ENCODE peak calls at places on chromosomes 7 and 10, in five cellular contexts. One of them, this sample, is unnamed.
A peak's percentile ranks its signal among the peaks of the same experiment; 100 is the strongest.

GRCh38 chr7:39609084-39609461 is 14.3 kb upstream of the RALA start:
- DNase-seq in NCI-H1436: no peak
- DNase-seq in activated effector memory CD4-positive, alpha-beta T cell treated with anti-CD3 and anti-CD28 coated beads, Interleukin-2, amount 50 U/mL, for 16 hours: no peak
- DNase-seq in activated CD8-positive, alpha-beta T cell treated with anti-CD3 and anti-CD28 coated beads for 36 hours: no peak
- DNase-seq in CD8-positive, alpha-beta memory T cell: no peak
- DNase-seq in this sample: no peak

GRCh38 chr7:106018566-106019338 is 55.7 kb downstream of the CDHR3 start:
- DNase-seq in NCI-H1436: no peak
- DNase-seq in activated effector memory CD4-positive, alpha-beta T cell treated with anti-CD3 and anti-CD28 coated beads, Interleukin-2, amount 50 U/mL, for 16 hours: no peak
- DNase-seq in activated CD8-positive, alpha-beta T cell treated with anti-CD3 and anti-CD28 coated beads for 36 hours: no peak
- DNase-seq in CD8-positive, alpha-beta memory T cell: no peak
- DNase-seq in this sample: no peak

GRCh38 chr7:51123322-51124021 is 193.1 kb downstream of the COBL start:
- DNase-seq in NCI-H1436: no peak
- DNase-seq in activated effector memory CD4-positive, alpha-beta T cell treated with anti-CD3 and anti-CD28 coated beads, Interleukin-2, amount 50 U/mL, for 16 hours: peak; percentile 85
- DNase-seq in activated CD8-positive, alpha-beta T cell treated with anti-CD3 and anti-CD28 coated beads for 36 hours: peak; percentile 86
- DNase-seq in CD8-positive, alpha-beta memory T cell: no peak
- DNase-seq in this sample: no peak

GRCh38 chr10:98858525-98858924 is 377.1 kb downstream of the HPSE2 start:
- DNase-seq in NCI-H1436: no peak
- DNase-seq in activated effector memory CD4-positive, alpha-beta T cell treated with anti-CD3 and anti-CD28 coated beads, Interleukin-2, amount 50 U/mL, for 16 hours: no peak
- DNase-seq in activated CD8-positive, alpha-beta T cell treated with anti-CD3 and anti-CD28 coated beads for 36 hours: no peak
- DNase-seq in CD8-positive, alpha-beta memory T cell: no peak
- DNase-seq in this sample: peak; percentile 2

GRCh38 chr10:132904814-132905649 is 37.3 kb downstream of the CFAP46 start:
- DNase-seq in NCI-H1436: no peak
- DNase-seq in activated effector memory CD4-positive, alpha-beta T cell treated with anti-CD3 and anti-CD28 coated beads, Interleukin-2, amount 50 U/mL, for 16 hours: no peak
- DNase-seq in activated CD8-positive, alpha-beta T cell treated with anti-CD3 and anti-CD28 coated beads for 36 hours: peak; percentile 84
- DNase-seq in CD8-positive, alpha-beta memory T cell: peak; percentile 25
- DNase-seq in this sample: no peak

GRCh38 chr10:70311698-70312097 is 27.9 kb upstream of the NPFFR1 start:
- DNase-seq in NCI-H1436: no peak
- DNase-seq in activated effector memory CD4-positive, alpha-beta T cell treated with anti-CD3 and anti-CD28 coated beads, Interleukin-2, amount 50 U/mL, for 16 hours: no peak
- DNase-seq in activated CD8-positive, alpha-beta T cell treated with anti-CD3 and anti-CD28 coated beads for 36 hours: no peak
- DNase-seq in CD8-positive, alpha-beta memory T cell: no peak
- DNase-seq in this sample: no peak

GRCh38 chr7:5452937-5453540 is 29.4 kb upstream of the TNRC18 start:
- DNase-seq in NCI-H1436: no peak
- DNase-seq in activated effector memory CD4-positive, alpha-beta T cell treated with anti-CD3 and anti-CD28 coated beads, Interleukin-2, amount 50 U/mL, for 16 hours: no peak
- DNase-seq in activated CD8-positive, alpha-beta T cell treated with anti-CD3 and anti-CD28 coated beads for 36 hours: no peak
- DNase-seq in CD8-positive, alpha-beta memory T cell: no peak
- DNase-seq in this sample: peak; percentile 20

GRCh38 chr7:147981072-147981813 is 609.3 kb upstream of the C7orf33 start:
- DNase-seq in NCI-H1436: no peak
- DNase-seq in activated effector memory CD4-positive, alpha-beta T cell treated with anti-CD3 and anti-CD28 coated beads, Interleukin-2, amount 50 U/mL, for 16 hours: no peak
- DNase-seq in activated CD8-positive, alpha-beta T cell treated with anti-CD3 and anti-CD28 coated beads for 36 hours: peak; percentile 4
- DNase-seq in CD8-positive, alpha-beta memory T cell: no peak
- DNase-seq in this sample: peak; percentile 63

GRCh38 chr7:49001610-49002033 is 77.3 kb downstream of the CDC14C start:
- DNase-seq in NCI-H1436: no peak
- DNase-seq in activated effector memory CD4-positive, alpha-beta T cell treated with anti-CD3 and anti-CD28 coated beads, Interleukin-2, amount 50 U/mL, for 16 hours: no peak
- DNase-seq in activated CD8-positive, alpha-beta T cell treated with anti-CD3 and anti-CD28 coated beads for 36 hours: peak; percentile 22
- DNase-seq in CD8-positive, alpha-beta memory T cell: no peak
- DNase-seq in this sample: peak; percentile 71

This sample was measured in GM12865.